ENCODE peak calls at places on chromosomes 3 and 15, in seven cellular contexts. D is stimulated activated CD4-positive, alpha-beta T cell treated with anti-CD3 and anti-CD28 coated beads, TNF-alpha, amount 100 ng/mL, for 1 hour; M is RPMI7951; E is T-cell; I is BJ; L is CD4-positive, alpha-beta memory T cell; T is T-helper 9 cell. S is an unnamed sample.

GRCh38 chr3:39724233-39724846 is 85.1 kb upstream of the MYRIP start:
- DNase-seq in D (no peak), M (no peak), E (no peak), I (no peak), L (no peak), T (no peak), S (no peak)

GRCh38 chr3:133943639-133944131 is 48.0 kb upstream of the RAB6B start:
- DNase-seq in D (no peak), M (peak; percentile 98), E (no peak), I (no peak), L (no peak), T (no peak), S (no peak)

GRCh38 chr3:48125026-48125704 is 63.1 kb downstream of the CDC25A start:
- DNase-seq in D (no peak), M (no peak), E (no peak), I (no peak), L (no peak), T (no peak), S (no peak)

GRCh38 chr3:39317571-39318169 is 11.8 kb upstream of the CCR8 start:
- DNase-seq in D (no peak), M (peak; percentile 10), E (no peak), I (no peak), L (no peak), T (no peak), S (no peak)

GRCh38 chr15:78155355-78155939 is 6.3 kb downstream of the IDH3A start:
- DNase-seq in D (no peak), M (no peak), E (no peak), I (no peak), L (no peak), T (no peak), S (no peak)

GRCh38 chr3:79018671-79019136 is 749.1 kb downstream of the ROBO1 start:
- DNase-seq in D (no peak), M (peak; percentile 74), E (peak; percentile 2), I (no peak), L (no peak), T (no peak), S (peak; percentile 87)

GRCh38 chr15:73607405-73607804 is 25.8 kb downstream of the NPTN start:
- DNase-seq in D (no peak), M (no peak), E (no peak), I (no peak), L (no peak), T (no peak), S (no peak)

GRCh38 chr15:80179966-80180365 is 27.2 kb downstream of the FAH start:
- DNase-seq in D (no peak), M (no peak), E (no peak), I (no peak), L (no peak), T (no peak), S (no peak)

GRCh38 chr3:122934251-122934650 is 93.3 kb downstream of the SEMA5B start:
- DNase-seq in D (no peak), M (no peak), E (no peak), I (no peak), L (no peak), T (no peak), S (no peak)

GRCh38 chr3:196179380-196180308 is 31.6 kb downstream of the ZDHHC19 start:
- DNase-seq in D (peak; percentile 68), M (peak; percentile 81), E (peak; percentile 86), I (no peak), L (peak; percentile 84), T (peak; percentile 62), S (no peak)

GRCh38 chr3:21326704-21327103 is 424.3 kb downstream of the ZNF385D start:
- DNase-seq in D (no peak), M (no peak), E (no peak), I (peak; percentile 31), L (no peak), T (no peak), S (peak; percentile 1)

GRCh38 chr15:91921188-91921820 is 67.8 kb downstream of the SLCO3A1 start:
- DNase-seq in D (no peak), M (peak; percentile 11), E (no peak), I (no peak), L (peak; percentile 26), T (no peak), S (peak; percentile 37)

GRCh38 chr3:5213574-5213966 is 26.1 kb downstream of the EDEM1 start:
- DNase-seq in D (no peak), M (no peak), E (no peak), I (no peak), L (no peak), T (no peak), S (no peak)

GRCh38 chr3:19543212-19543841 is 390.7 kb downstream of the EFHB start:
- DNase-seq in D (no peak), M (no peak), E (no peak), I (no peak), L (no peak), T (no peak), S (peak; percentile 13)

GRCh38 chr3:1499694-1500093 is 406.9 kb downstream of the CNTN6 start:
- DNase-seq in D (no peak), M (no peak), E (no peak), I (no peak), L (no peak), T (no peak), S (peak; percentile 23)

S was measured in A673.